ENCODE peak calls at places on chromosomes 13 and 19, in seven cellular contexts. W, E, F, O, X, T and M are unnamed samples.
A peak's percentile ranks its signal among the peaks of the same experiment; 100 is the strongest.

GRCh38 chr19:35042056-35042730 is 672 bp downstream of the HPN start:
- DNase-seq in W (no peak), E (no peak), F (no peak), O (no peak), X (no peak), T (no peak), M (no peak)

GRCh38 chr13:112711528-112712265 is 21.9 kb downstream of the ATP11A start:
- DNase-seq in W (peak; percentile 80), E (peak; percentile 77), F (peak; percentile 69), O (peak; percentile 89), X (peak; percentile 78), T (peak; percentile 91), M (peak; percentile 87)

GRCh38 chr19:50224986-50225747 is 21.7 kb downstream of the MYH14 start:
- DNase-seq in W (no peak), E (no peak), F (peak; percentile 33), O (no peak), X (no peak), T (no peak), M (peak; percentile 50)

GRCh38 chr19:43476606-43477005 is 11.2 kb upstream of the LYPD3 start:
- DNase-seq in W (no peak), E (peak; percentile 46), F (no peak), O (no peak), X (no peak), T (no peak), M (no peak)

GRCh38 chr19:8306235-8307054 is 1.7 kb downstream of the CD320 start:
- DNase-seq in W (no peak), E (no peak), F (no peak), O (peak; percentile 28), X (peak; percentile 59), T (no peak), M (peak; percentile 57)

GRCh38 chr19:33864311-33864850 is 67.7 kb downstream of the KCTD15 start:
- DNase-seq in W (no peak), E (peak; percentile 2), F (no peak), O (no peak), X (peak; percentile 32), T (no peak), M (no peak)

GRCh38 chr13:38743499-38743898 is 56.6 kb downstream of the FREM2 start:
- DNase-seq in W (no peak), E (no peak), F (no peak), O (no peak), X (no peak), T (no peak), M (no peak)

GRCh38 chr13:90889906-90890305 is 457.6 kb upstream of the MIR17HG start:
- DNase-seq in W (no peak), E (no peak), F (no peak), O (no peak), X (no peak), T (no peak), M (no peak)

GRCh38 chr19:35317464-35318043 is 11.4 kb upstream of the CD22 start:
- DNase-seq in W (no peak), E (no peak), F (no peak), O (peak; percentile 67), X (no peak), T (no peak), M (no peak)

GRCh38 chr13:30766957-30767603 is 31.7 kb downstream of the ALOX5AP start:
- DNase-seq in W (no peak), E (no peak), F (no peak), O (no peak), X (no peak), T (no peak), M (no peak)

GRCh38 chr19:18089726-18090125 is 3.0 kb upstream of the IL12RB1 start:
- DNase-seq in W (no peak), E (no peak), F (no peak), O (no peak), X (no peak), T (no peak), M (no peak)

GRCh38 chr13:109363431-109363830 is 423.0 kb downstream of the IRS2 start:
- DNase-seq in W (no peak), E (no peak), F (no peak), O (no peak), X (no peak), T (no peak), M (no peak)

GRCh38 chr13:90640976-90641375 is 706.5 kb upstream of the MIR17HG start:
- DNase-seq in W (no peak), E (peak; percentile 32), F (no peak), O (no peak), X (no peak), T (no peak), M (no peak)

GRCh38 chr13:62014299-62014698 is 598.6 kb upstream of the PCDH20 start:
- DNase-seq in W (peak; percentile 17), E (peak; percentile 54), F (no peak), O (no peak), X (no peak), T (no peak), M (no peak)

GRCh38 chr13:27353653-27354052 is 70.8 kb upstream of the GTF3A start:
- DNase-seq in W (no peak), E (no peak), F (no peak), O (no peak), X (no peak), T (no peak), M (no peak)

GRCh38 chr13:114124921-114125320 is 7.5 kb downstream of the RASA3 start:
- DNase-seq in W (no peak), E (peak; percentile 55), F (no peak), O (no peak), X (no peak), T (no peak), M (no peak)

GRCh38 chr13:63472736-63473135 is 2057.1 kb upstream of the PCDH20 start:
- DNase-seq in W (no peak), E (no peak), F (no peak), O (no peak), X (no peak), T (no peak), M (no peak)

DNA sequence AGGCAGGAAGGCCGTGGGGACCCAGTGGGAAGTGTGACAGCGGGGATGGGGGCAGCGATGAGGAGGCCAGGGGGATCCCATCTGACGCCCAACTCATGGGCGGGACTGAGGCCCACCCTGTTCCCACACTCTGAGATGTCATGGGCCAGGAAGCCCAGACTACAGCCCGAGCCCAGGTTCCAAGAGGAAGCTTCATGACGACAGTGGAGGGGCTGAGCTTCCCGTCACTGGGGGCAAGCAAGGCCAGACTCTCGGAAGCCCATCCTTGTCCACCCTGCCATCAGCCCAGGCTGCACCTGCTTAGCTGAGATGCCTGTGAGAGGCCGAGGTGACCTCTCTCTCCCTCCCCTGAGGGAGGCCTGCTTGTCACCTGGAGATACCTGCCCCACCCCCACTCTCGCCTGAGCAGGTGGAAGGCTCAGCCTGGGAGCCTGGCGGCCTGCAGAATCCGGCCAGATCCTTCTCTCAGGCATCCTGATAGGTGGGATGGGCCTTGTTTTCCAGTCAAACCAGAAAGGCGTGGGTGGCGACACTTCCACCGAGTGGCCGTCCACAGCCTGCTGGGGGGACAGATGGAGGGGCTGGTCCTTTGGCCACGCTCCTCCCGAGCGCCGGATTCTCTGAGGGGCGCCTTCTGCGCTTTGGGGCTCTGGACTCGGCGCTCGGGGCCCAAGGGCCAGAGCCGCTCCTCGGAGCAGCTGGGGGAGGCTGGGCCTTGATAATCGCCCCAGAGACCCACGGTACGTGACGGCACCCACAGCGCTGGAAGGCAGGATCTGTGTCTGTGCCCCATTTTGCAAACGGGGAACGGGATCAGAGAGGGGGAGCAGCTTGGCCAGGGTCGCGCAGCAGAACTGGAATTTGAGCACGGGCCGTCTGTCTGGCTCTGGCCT is 4.8 kb downstream of the ZBTB7A start:
- DNase-seq in W (no peak), E (peak; percentile 57), F (no peak), O (peak; percentile 83), X (peak; percentile 90), T (no peak), M (peak; percentile 70)
- H3K4me3 ChIP-seq in W (peak overlapping the region; percentile 43), E (peak overlapping the region; percentile 58), F (peak overlapping the region; percentile 54), O (peak overlapping the region; percentile 14), X (peak overlapping the region; percentile 23), T (no peak overlapping the region), M (peak overlapping the region; percentile 30)

DNA sequence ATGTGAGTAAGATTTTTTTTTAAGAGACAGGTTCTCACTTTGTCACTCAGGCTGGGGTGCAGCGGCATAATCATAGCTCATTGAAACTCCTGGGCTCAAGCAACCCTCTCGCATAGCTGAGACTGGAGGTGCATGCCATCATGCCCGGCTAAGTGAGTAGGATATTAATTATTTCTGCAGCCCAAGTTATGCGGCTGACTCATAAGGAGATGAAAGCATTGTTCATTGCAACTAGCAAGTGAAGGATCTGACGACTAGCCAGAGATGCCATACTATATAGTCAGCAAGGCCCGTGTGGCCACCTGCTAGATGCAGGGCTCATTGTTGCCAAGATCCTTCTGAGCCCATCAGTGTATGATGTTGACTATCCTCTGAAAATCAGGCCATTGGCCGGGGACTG is 45.2 kb downstream of the ABCC4 start:
- DNase-seq in W (peak; percentile 87), E (peak; percentile 94), F (no peak), O (no peak), X (no peak), T (no peak), M (no peak)
- H3K27ac ChIP-seq in W (peak overlapping the region; percentile 93), E (peak overlapping the region; percentile 45), F (no peak overlapping the region), O (no peak overlapping the region), X (no peak overlapping the region), T (no peak overlapping the region), M (no peak overlapping the region)

GRCh38 chr13:23718916-23719470 is 148.8 kb downstream of the TNFRSF19 start:
- DNase-seq in W (no peak), E (peak; percentile 29), F (no peak), O (no peak), X (no peak), T (no peak), M (no peak)
- H3K4me1 ChIP-seq in W (peaks cover 10% of the 10 kb centered on the region), E (peaks cover 35% of the 10 kb centered on the region), F (peaks cover 7% of the 10 kb centered on the region), O (peaks cover 7% of the 10 kb centered on the region), X (no peaks in the 10 kb centered on the region), T (no peaks in the 10 kb centered on the region), M (peaks cover 2% of the 10 kb centered on the region)

GRCh38 chr19:39199025-39199424 is 2.3 kb downstream of the NCCRP1 start:
- DNase-seq in W (no peak), E (no peak), F (no peak), O (no peak), X (no peak), T (no peak), M (peak; percentile 77)

GRCh38 chr19:39197808-39198207 is 1.0 kb downstream of the NCCRP1 start:
- DNase-seq in W (no peak), E (peak; percentile 69), F (no peak), O (no peak), X (no peak), T (no peak), M (no peak)

GRCh38 chr19:39196320-39196719 is 444 bp upstream of the NCCRP1 start:
- DNase-seq in W (no peak), E (no peak), F (no peak), O (no peak), X (no peak), T (peak; percentile 57), M (no peak)

GRCh38 chr19:39195755-39196154 is 1.0 kb upstream of the NCCRP1 start:
- DNase-seq in W (no peak), E (peak; percentile 23), F (no peak), O (no peak), X (no peak), T (no peak), M (no peak)

DNA sequence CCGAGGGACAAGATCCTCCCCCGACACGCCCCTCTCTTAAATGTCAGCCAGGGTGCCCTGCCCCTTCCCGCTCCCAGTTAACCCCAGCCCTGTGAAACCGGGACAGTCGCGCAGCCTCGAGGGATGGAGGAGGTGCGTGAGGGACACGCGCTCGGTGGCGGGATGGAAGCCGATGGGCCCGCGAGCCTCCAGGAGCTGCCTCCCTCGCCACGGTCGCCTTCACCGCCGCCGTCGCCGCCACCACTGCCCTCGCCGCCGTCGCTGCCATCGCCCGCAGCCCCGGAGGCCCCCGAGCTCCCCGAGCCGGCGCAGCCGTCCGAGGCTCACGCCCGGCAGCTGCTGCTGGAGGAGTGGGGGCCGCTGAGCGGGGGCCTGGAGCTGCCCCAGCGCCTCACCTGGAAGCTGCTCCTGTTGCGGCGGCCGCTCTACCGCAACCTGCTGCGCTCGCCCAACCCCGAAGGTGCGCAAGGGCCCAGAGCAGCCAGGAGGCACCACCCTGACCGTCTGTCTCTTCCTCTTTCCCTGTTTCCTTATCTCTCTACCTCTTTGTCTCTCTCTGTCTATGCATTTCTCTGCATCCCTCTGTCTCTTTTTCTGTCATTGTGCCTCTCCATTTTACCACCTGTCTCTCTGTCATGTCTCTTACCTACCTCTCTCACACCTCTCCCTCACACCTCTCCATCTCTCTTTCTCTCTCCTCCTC is at the start of gene NCCRP1:
- DNase-seq in W (no peak), E (no peak), F (no peak), O (no peak), X (no peak), T (peak; percentile 62), M (peak; percentile 25)
- H3K4me3 ChIP-seq in W (no peak within 1 kb of the TSS), E (peak within 1 kb of the TSS; percentile 18), F (no peak within 1 kb of the TSS), O (no peak within 1 kb of the TSS), X (no peak within 1 kb of the TSS), T (peak within 1 kb of the TSS; percentile 8), M (no peak within 1 kb of the TSS)